ENCODE peak calls at places on chromosomes 13 and 19, in seven cellular contexts. N is IMR-90, E is PC-3, Y is neural progenitor cell, C is fibroblast of lung, J is astrocyte, G is neuronal stem cell. S is an unnamed sample.

GRCh38 chr13:23701646-23702045 is 131.4 kb downstream of the TNFRSF19 start:
- DNase-seq in J (peak), N (peak), E (no peak), C (peak), G (no peak), Y (no peak), S (no peak)

GRCh38 chr13:96958286-96958891 is 35.9 kb downstream of the OXGR1 start:
- DNase-seq in N (peak), E (peak), G (peak), Y (peak), J (peak), C (peak), S (peak)

GRCh38 chr13:111389621-111390521 is 69.4 kb downstream of the TEX29 start:
- DNase-seq in Y (no peak), G (no peak), C (no peak), J (no peak), E (no peak), N (no peak), S (no peak)

GRCh38 chr13:45441633-45442032 is 23.1 kb upstream of the COG3 start:
- DNase-seq in J (peak), Y (no peak), C (peak), N (peak), G (no peak), E (peak), S (peak)

GRCh38 chr19:38367041-38367440 is 7.3 kb upstream of the PSMD8 start:
- DNase-seq in E (no peak), N (no peak), G (no peak), Y (no peak), C (no peak), J (no peak), S (no peak)

GRCh38 chr19:38401148-38401547 is 1.7 kb upstream of the FAM98C start:
- DNase-seq in E (peak), N (peak), J (peak), Y (no peak), C (peak), G (no peak), S (peak)

GRCh38 chr13:61413572-61413971 is 2.1 kb downstream of the PCDH20 start:
- DNase-seq in E (no peak), C (no peak), Y (peak), J (no peak), N (no peak), G (peak), S (no peak)

GRCh38 chr19:35206379-35206778 is 22.2 kb downstream of the FAM187B start:
- DNase-seq in G (no peak), Y (no peak), N (no peak), J (no peak), C (no peak), E (no peak), S (no peak)

GRCh38 chr19:50266896-50267295 is 62.3 kb downstream of the KCNC3 start:
- DNase-seq in C (no peak), E (peak), J (no peak), Y (peak), G (no peak), N (no peak), S (no peak)

GRCh38 chr19:43462887-43463380 is 2.5 kb downstream of the LYPD3 start:
- DNase-seq in N (no peak), E (no peak), J (no peak), Y (no peak), G (no peak), C (no peak), S (no peak)
- H3K9ac ChIP-seq in N (peak), E (peak), J (peak), Y (no peak), G (peak), C (no peak), S (no peak)

DNA sequence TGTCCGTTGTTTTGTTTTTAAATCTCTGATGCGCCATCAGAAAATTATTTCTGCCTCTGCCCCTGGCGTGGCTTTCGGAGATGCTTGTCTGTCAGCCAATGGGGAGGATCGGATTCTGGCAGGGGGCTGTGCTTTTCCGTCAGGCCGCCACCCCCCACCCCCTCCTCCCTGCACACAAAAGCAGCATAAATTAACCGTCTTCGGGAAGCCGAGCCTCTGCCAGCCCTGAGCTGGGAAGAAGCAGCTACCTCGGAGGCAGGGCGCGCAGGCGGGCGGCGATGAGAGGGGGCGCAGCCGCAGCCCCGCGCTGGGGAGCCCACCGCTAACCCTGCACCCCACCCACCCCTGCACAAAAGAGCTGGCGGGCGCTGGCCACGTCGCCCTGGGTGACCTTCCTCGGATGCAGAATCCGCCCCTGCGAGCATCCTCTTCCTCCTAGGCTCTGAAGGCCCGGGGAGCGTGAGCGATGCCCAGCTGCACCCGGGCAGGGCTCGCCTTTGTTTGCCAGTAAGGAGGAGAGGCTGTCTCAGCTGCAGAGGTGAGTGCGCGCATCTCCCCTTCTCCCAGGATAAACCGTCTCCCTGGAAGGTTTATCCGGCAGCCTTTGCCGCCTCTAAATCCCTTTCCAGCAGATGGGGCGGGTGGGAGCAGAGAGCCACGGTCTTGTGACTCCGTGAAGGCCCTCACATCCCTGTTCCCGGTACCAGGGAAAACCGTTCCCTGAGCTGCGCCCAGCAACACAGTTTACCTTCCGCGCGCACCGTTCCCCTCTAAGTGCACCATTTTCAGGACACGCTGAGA is at the start of gene ATCAY:
- DNase-seq in C (no peak), Y (peak), G (peak), N (no peak), E (no peak), J (no peak), S (no peak)
- H3K4me3 ChIP-seq in C (no peak), Y (peak), G (peak), N (no peak), E (no peak), J (no peak), S (no peak)

GRCh38 chr13:71865858-71866172 is 1.2 kb downstream of the DACH1 start:
- DNase-seq in Y (peak), N (no peak), C (peak), G (no peak), E (no peak), J (no peak), S (no peak)

GRCh38 chr13:71864981-71865857 is 1.8 kb downstream of the DACH1 start:
- DNase-seq in N (no peak), G (no peak), Y (peak), E (no peak), J (peak), C (peak), S (peak)

GRCh38 chr13:71863249-71863648 is 3.8 kb downstream of the DACH1 start:
- DNase-seq in G (no peak), Y (no peak), N (no peak), J (no peak), E (no peak), C (no peak), S (no peak)

GRCh38 chr13:71866173-71867091 is 572 bp downstream of the DACH1 start:
- DNase-seq in J (no peak), E (no peak), G (no peak), N (no peak), Y (peak), C (peak), S (peak)

GRCh38 chr13:71864094-71864980 is 2.7 kb downstream of the DACH1 start:
- DNase-seq in N (no peak), G (no peak), Y (peak), E (no peak), C (peak), J (no peak), S (peak)
- H3K4me2 ChIP-seq in N (peak), G (peak), Y (peak), E (peak), C (peak), J (peak), S (no peak)

GRCh38 chr13:40611635-40612422 is 54.6 kb downstream of the FOXO1 start:
- DNase-seq in Y (no peak), N (no peak), J (no peak), C (no peak), G (no peak), E (no peak), S (no peak)

GRCh38 chr13:40613192-40613818 is 53.1 kb downstream of the FOXO1 start:
- DNase-seq in G (no peak), Y (no peak), J (no peak), C (no peak), N (no peak), E (no peak), S (no peak)

GRCh38 chr13:40608308-40608707 is 58.1 kb downstream of the FOXO1 start:
- DNase-seq in E (no peak), G (no peak), Y (no peak), J (no peak), C (no peak), N (no peak), S (no peak)

GRCh38 chr13:40611004-40611403 is 55.4 kb downstream of the FOXO1 start:
- DNase-seq in E (no peak), Y (no peak), J (no peak), C (no peak), G (no peak), N (no peak), S (peak)

DNA sequence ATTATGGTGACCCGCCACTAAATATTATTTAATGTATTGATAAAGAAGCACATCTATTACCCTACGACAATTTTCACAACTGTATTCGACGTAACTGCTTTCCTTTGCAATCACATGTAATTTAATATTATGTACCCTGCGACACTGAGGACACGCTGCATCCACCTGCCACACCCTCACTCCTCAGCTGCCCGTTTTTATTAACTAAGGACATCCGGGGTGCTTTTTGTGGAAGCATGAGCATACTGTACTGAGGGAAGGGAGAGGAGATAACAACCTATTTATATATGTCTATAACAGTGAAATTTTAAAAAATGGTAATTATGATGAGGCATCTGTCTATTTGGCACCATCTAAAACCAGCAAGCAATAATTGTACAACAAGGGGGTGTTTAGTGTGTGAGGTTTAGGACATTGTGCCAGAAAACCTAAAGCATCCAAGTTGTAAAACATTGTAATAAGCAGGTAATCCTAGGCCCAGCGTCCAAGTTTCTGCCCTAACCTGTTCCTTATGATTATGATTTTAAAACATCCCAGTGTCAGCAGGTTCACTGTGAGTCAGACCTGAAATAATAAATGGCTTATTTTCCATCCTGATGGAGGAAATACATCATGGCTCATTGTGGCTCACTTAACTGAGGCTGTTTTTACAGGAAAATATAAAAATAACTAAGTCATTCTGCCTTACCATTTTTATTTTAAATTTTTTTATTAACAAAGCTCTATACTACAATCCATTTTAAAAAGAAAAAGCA is 56.3 kb downstream of the FOXO1 start:
- DNase-seq in Y (no peak), N (no peak), E (peak), G (no peak), J (peak), C (peak), S (peak)
- H3K9ac ChIP-seq in Y (no peak), N (no peak), E (no peak), G (no peak), J (no peak), C (no peak), S (no peak)

GRCh38 chr19:2719910-2720776 is 1.0 kb downstream of the DIRAS1 start:
- DNase-seq in Y (peak), E (no peak), N (peak), C (peak), J (peak), G (no peak), S (no peak)

GRCh38 chr19:2716722-2717637 is 4.2 kb downstream of the DIRAS1 start:
- DNase-seq in E (no peak), C (no peak), G (no peak), Y (no peak), N (no peak), J (no peak), S (no peak)

GRCh38 chr19:2717638-2718541 is 3.3 kb downstream of the DIRAS1 start:
- DNase-seq in G (no peak), C (no peak), E (no peak), Y (no peak), J (no peak), N (no peak), S (no peak)

GRCh38 chr19:2720777-2721569 is at the start of gene DIRAS1:
- DNase-seq in E (no peak), Y (peak), N (no peak), G (no peak), J (no peak), C (no peak), S (no peak)

GRCh38 chr19:2719232-2719735 is 1.9 kb downstream of the DIRAS1 start:
- DNase-seq in G (no peak), Y (no peak), J (no peak), C (no peak), E (no peak), N (no peak), S (no peak)
- H3K4me3 ChIP-seq in G (no peak), Y (no peak), J (no peak), C (no peak), E (no peak), N (no peak), S (no peak)

S was measured in mammary epithelial cell.